ENCODE peak calls at places on chromosomes 6 and 20, in ten cellular contexts. One of them, this sample, is unnamed.

GRCh38 chr6:137172734-137173431 is 561 bp downstream of the IL22RA2 start:
- DNase-seq in sigmoid colon: no peak
- DNase-seq in cardiac fibroblast: no peak
- DNase-seq in AG10803: no peak
- DNase-seq in fibroblast of mammary gland: no peak
- DNase-seq in GM20000: no peak
- DNase-seq in hepatocyte: no peak
- DNase-seq in esophagus squamous epithelium: no peak
- DNase-seq in nephron progenitor cell: no peak
- DNase-seq in kidney epithelial cell: no peak
- DNase-seq in this sample: no peak

GRCh38 chr6:37459981-37460800 is 27.2 kb downstream of the CMTR1 start:
- DNase-seq in sigmoid colon: no peak
- DNase-seq in cardiac fibroblast: peak
- DNase-seq in AG10803: no peak
- DNase-seq in fibroblast of mammary gland: no peak
- DNase-seq in GM20000: no peak
- DNase-seq in hepatocyte: no peak
- DNase-seq in esophagus squamous epithelium: no peak
- DNase-seq in nephron progenitor cell: no peak
- DNase-seq in kidney epithelial cell: no peak
- DNase-seq in this sample: peak

GRCh38 chr6:70413829-70414494 is 654 bp downstream of the FAM135A start:
- DNase-seq in sigmoid colon: no peak
- DNase-seq in cardiac fibroblast: peak
- DNase-seq in AG10803: no peak
- DNase-seq in fibroblast of mammary gland: no peak
- DNase-seq in GM20000: peak
- DNase-seq in hepatocyte: no peak
- DNase-seq in esophagus squamous epithelium: no peak
- DNase-seq in nephron progenitor cell: peak
- DNase-seq in kidney epithelial cell: no peak
- DNase-seq in this sample: peak

GRCh38 chr6:170447561-170447930 is 105.6 kb downstream of the PSMB1 start:
- DNase-seq in sigmoid colon: no peak
- DNase-seq in cardiac fibroblast: no peak
- DNase-seq in AG10803: no peak
- DNase-seq in fibroblast of mammary gland: no peak
- DNase-seq in GM20000: no peak
- DNase-seq in hepatocyte: no peak
- DNase-seq in esophagus squamous epithelium: no peak
- DNase-seq in nephron progenitor cell: no peak
- DNase-seq in kidney epithelial cell: no peak
- DNase-seq in this sample: no peak

GRCh38 chr6:33914519-33915120 is 110.8 kb upstream of the MLN start:
- DNase-seq in sigmoid colon: no peak
- DNase-seq in cardiac fibroblast: no peak
- DNase-seq in AG10803: no peak
- DNase-seq in fibroblast of mammary gland: no peak
- DNase-seq in GM20000: peak
- DNase-seq in hepatocyte: no peak
- DNase-seq in esophagus squamous epithelium: no peak
- DNase-seq in nephron progenitor cell: no peak
- DNase-seq in kidney epithelial cell: no peak
- DNase-seq in this sample: no peak

GRCh38 chr20:36384022-36384619 is 78.0 kb downstream of the DLGAP4 start:
- DNase-seq in sigmoid colon: no peak
- DNase-seq in cardiac fibroblast: peak
- DNase-seq in AG10803: peak
- DNase-seq in fibroblast of mammary gland: peak
- DNase-seq in GM20000: peak
- DNase-seq in hepatocyte: peak
- DNase-seq in esophagus squamous epithelium: no peak
- DNase-seq in nephron progenitor cell: peak
- DNase-seq in kidney epithelial cell: no peak
- DNase-seq in this sample: peak

GRCh38 chr20:23629017-23629541 is 8.7 kb downstream of the CST3 start:
- DNase-seq in sigmoid colon: no peak
- DNase-seq in cardiac fibroblast: peak
- DNase-seq in AG10803: peak
- DNase-seq in fibroblast of mammary gland: peak
- DNase-seq in GM20000: no peak
- DNase-seq in hepatocyte: peak
- DNase-seq in esophagus squamous epithelium: no peak
- DNase-seq in nephron progenitor cell: no peak
- DNase-seq in kidney epithelial cell: peak
- DNase-seq in this sample: peak

GRCh38 chr6:53293691-53294090 is 55.1 kb downstream of the ELOVL5 start:
- DNase-seq in sigmoid colon: no peak
- DNase-seq in cardiac fibroblast: no peak
- DNase-seq in AG10803: no peak
- DNase-seq in fibroblast of mammary gland: no peak
- DNase-seq in GM20000: no peak
- DNase-seq in hepatocyte: no peak
- DNase-seq in esophagus squamous epithelium: no peak
- DNase-seq in nephron progenitor cell: no peak
- DNase-seq in kidney epithelial cell: no peak
- DNase-seq in this sample: no peak

GRCh38 chr6:41784581-41785171 is 2.8 kb upstream of the TOMM6 start:
- DNase-seq in sigmoid colon: no peak
- DNase-seq in cardiac fibroblast: no peak
- DNase-seq in AG10803: no peak
- DNase-seq in fibroblast of mammary gland: no peak
- DNase-seq in GM20000: no peak
- DNase-seq in hepatocyte: no peak
- DNase-seq in esophagus squamous epithelium: no peak
- DNase-seq in nephron progenitor cell: no peak
- DNase-seq in kidney epithelial cell: no peak
- DNase-seq in this sample: no peak

GRCh38 chr6:150492941-150493340 is 106.7 kb upstream of the PLEKHG1 start:
- DNase-seq in sigmoid colon: no peak
- DNase-seq in cardiac fibroblast: peak
- DNase-seq in AG10803: no peak
- DNase-seq in fibroblast of mammary gland: peak
- DNase-seq in GM20000: no peak
- DNase-seq in hepatocyte: no peak
- DNase-seq in esophagus squamous epithelium: no peak
- DNase-seq in nephron progenitor cell: no peak
- DNase-seq in kidney epithelial cell: peak
- DNase-seq in this sample: peak

GRCh38 chr6:36722879-36723278 is 25.3 kb downstream of the RAB44 start:
- DNase-seq in sigmoid colon: no peak
- DNase-seq in cardiac fibroblast: no peak
- DNase-seq in AG10803: no peak
- DNase-seq in fibroblast of mammary gland: no peak
- DNase-seq in GM20000: no peak
- DNase-seq in hepatocyte: no peak
- DNase-seq in esophagus squamous epithelium: no peak
- DNase-seq in nephron progenitor cell: no peak
- DNase-seq in kidney epithelial cell: no peak
- DNase-seq in this sample: no peak

GRCh38 chr6:30891816-30892553 is 7.7 kb downstream of the DDR1 start:
- DNase-seq in sigmoid colon: peak
- DNase-seq in cardiac fibroblast: no peak
- DNase-seq in AG10803: no peak
- DNase-seq in fibroblast of mammary gland: no peak
- DNase-seq in GM20000: no peak
- DNase-seq in hepatocyte: no peak
- DNase-seq in esophagus squamous epithelium: no peak
- DNase-seq in nephron progenitor cell: no peak
- DNase-seq in kidney epithelial cell: no peak
- DNase-seq in this sample: no peak

GRCh38 chr6:27096834-27097511 is 150.5 kb upstream of the PRSS16 start:
- DNase-seq in sigmoid colon: no peak
- DNase-seq in cardiac fibroblast: peak
- DNase-seq in AG10803: peak
- DNase-seq in fibroblast of mammary gland: peak
- DNase-seq in GM20000: peak
- DNase-seq in hepatocyte: peak
- DNase-seq in esophagus squamous epithelium: no peak
- DNase-seq in nephron progenitor cell: peak
- DNase-seq in kidney epithelial cell: no peak
- DNase-seq in this sample: peak

GRCh38 chr6:152723398-152723797 is 25.7 kb downstream of the MYCT1 start:
- DNase-seq in sigmoid colon: no peak
- DNase-seq in cardiac fibroblast: peak
- DNase-seq in AG10803: peak
- DNase-seq in fibroblast of mammary gland: peak
- DNase-seq in GM20000: no peak
- DNase-seq in hepatocyte: no peak
- DNase-seq in esophagus squamous epithelium: no peak
- DNase-seq in nephron progenitor cell: no peak
- DNase-seq in kidney epithelial cell: no peak
- DNase-seq in this sample: peak

GRCh38 chr6:63440057-63440456 is 120.3 kb upstream of the LGSN start:
- DNase-seq in sigmoid colon: no peak
- DNase-seq in cardiac fibroblast: no peak
- DNase-seq in AG10803: no peak
- DNase-seq in fibroblast of mammary gland: no peak
- DNase-seq in GM20000: no peak
- DNase-seq in hepatocyte: no peak
- DNase-seq in esophagus squamous epithelium: no peak
- DNase-seq in nephron progenitor cell: no peak
- DNase-seq in kidney epithelial cell: no peak
- DNase-seq in this sample: no peak

GRCh38 chr6:63444768-63445167 is 125.0 kb upstream of the LGSN start:
- DNase-seq in sigmoid colon: no peak
- DNase-seq in cardiac fibroblast: no peak
- DNase-seq in AG10803: no peak
- DNase-seq in fibroblast of mammary gland: no peak
- DNase-seq in GM20000: no peak
- DNase-seq in hepatocyte: no peak
- DNase-seq in esophagus squamous epithelium: no peak
- DNase-seq in nephron progenitor cell: no peak
- DNase-seq in kidney epithelial cell: no peak
- DNase-seq in this sample: no peak

GRCh38 chr6:63440594-63440993 is 120.8 kb upstream of the LGSN start:
- DNase-seq in sigmoid colon: no peak
- DNase-seq in cardiac fibroblast: no peak
- DNase-seq in AG10803: no peak
- DNase-seq in fibroblast of mammary gland: no peak
- DNase-seq in GM20000: no peak
- DNase-seq in hepatocyte: no peak
- DNase-seq in esophagus squamous epithelium: no peak
- DNase-seq in nephron progenitor cell: no peak
- DNase-seq in kidney epithelial cell: no peak
- DNase-seq in this sample: no peak

GRCh38 chr6:63442870-63443269 is 123.1 kb upstream of the LGSN start:
- DNase-seq in sigmoid colon: no peak
- DNase-seq in cardiac fibroblast: no peak
- DNase-seq in AG10803: no peak
- DNase-seq in fibroblast of mammary gland: no peak
- DNase-seq in GM20000: no peak
- DNase-seq in hepatocyte: no peak
- DNase-seq in esophagus squamous epithelium: no peak
- DNase-seq in nephron progenitor cell: no peak
- DNase-seq in kidney epithelial cell: no peak
- DNase-seq in this sample: no peak

GRCh38 chr6:63441266-63441956 is 121.6 kb upstream of the LGSN start:
- DNase-seq in sigmoid colon: no peak
- DNase-seq in cardiac fibroblast: no peak
- DNase-seq in AG10803: no peak
- DNase-seq in fibroblast of mammary gland: no peak
- DNase-seq in GM20000: peak
- DNase-seq in hepatocyte: no peak
- DNase-seq in esophagus squamous epithelium: no peak
- DNase-seq in nephron progenitor cell: no peak
- DNase-seq in kidney epithelial cell: no peak
- DNase-seq in this sample: no peak
- TF ChIP-seq CTCF in sigmoid colon: no peak
- TF ChIP-seq CTCF in cardiac fibroblast: no peak
- TF ChIP-seq CTCF in AG10803: no peak
- TF ChIP-seq CTCF in fibroblast of mammary gland: no peak
- TF ChIP-seq CTCF in GM20000: no peak
- TF ChIP-seq CTCF in hepatocyte: no peak
- TF ChIP-seq CTCF in esophagus squamous epithelium: no peak
- TF ChIP-seq CTCF in nephron progenitor cell: no peak
- TF ChIP-seq CTCF in kidney epithelial cell: no peak
- TF ChIP-seq CTCF in this sample: no peak

DNA sequence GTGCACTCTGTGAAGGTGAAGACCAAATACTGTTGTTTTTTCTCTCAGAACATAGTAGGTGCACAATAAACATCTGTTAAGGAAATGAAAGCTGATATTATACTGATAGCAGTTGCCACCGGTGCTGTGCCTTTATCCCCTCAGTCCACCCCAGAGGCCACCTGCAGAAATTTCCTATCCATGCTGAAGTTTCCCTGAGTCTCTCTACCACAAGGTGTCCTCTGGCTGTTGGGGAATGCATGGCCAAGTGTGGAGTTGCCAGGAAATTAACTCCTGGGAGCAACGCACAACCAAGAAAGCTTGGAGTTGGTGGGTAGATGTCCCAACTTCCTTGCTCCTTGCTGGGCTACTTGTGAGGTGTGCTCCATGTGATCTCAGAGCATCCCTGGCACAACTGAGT is 114.2 kb downstream of the LAMP5 start:
- DNase-seq in sigmoid colon: no peak
- DNase-seq in cardiac fibroblast: no peak
- DNase-seq in AG10803: no peak
- DNase-seq in fibroblast of mammary gland: no peak
- DNase-seq in GM20000: no peak
- DNase-seq in hepatocyte: no peak
- DNase-seq in esophagus squamous epithelium: no peak
- DNase-seq in nephron progenitor cell: no peak
- DNase-seq in kidney epithelial cell: no peak
- DNase-seq in this sample: no peak
- TF ChIP-seq CTCF in sigmoid colon: no peak
- TF ChIP-seq CTCF in cardiac fibroblast: no peak
- TF ChIP-seq CTCF in AG10803: no peak
- TF ChIP-seq CTCF in fibroblast of mammary gland: no peak
- TF ChIP-seq CTCF in GM20000: no peak
- TF ChIP-seq CTCF in hepatocyte: no peak
- TF ChIP-seq CTCF in esophagus squamous epithelium: no peak
- TF ChIP-seq CTCF in nephron progenitor cell: no peak
- TF ChIP-seq CTCF in kidney epithelial cell: no peak
- TF ChIP-seq CTCF in this sample: no peak

DNA sequence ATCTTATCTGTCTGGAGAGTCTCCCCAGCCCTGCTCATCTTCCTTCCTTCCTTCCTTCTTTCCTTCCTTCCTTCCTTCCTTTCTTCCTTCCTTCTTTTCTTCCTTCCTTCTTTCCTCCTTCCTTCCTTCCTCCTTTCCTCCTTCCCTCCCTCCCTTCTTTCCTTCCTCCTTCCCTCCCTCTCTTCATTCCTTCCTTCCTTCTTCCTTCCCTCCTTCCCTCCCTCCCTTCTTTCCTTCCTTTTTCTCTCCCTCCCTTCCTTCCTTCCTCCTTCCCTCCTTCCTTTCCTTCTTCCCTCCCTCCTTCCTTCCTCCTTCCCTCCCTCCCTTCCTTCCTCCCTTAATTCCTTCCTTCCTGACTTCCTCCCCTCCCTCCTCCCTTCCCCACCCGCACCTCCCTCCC is 284.0 kb downstream of the KHDC1L start:
- DNase-seq in sigmoid colon: no peak
- DNase-seq in cardiac fibroblast: no peak
- DNase-seq in AG10803: no peak
- DNase-seq in fibroblast of mammary gland: no peak
- DNase-seq in GM20000: no peak
- DNase-seq in hepatocyte: no peak
- DNase-seq in esophagus squamous epithelium: no peak
- DNase-seq in nephron progenitor cell: no peak
- DNase-seq in kidney epithelial cell: no peak
- DNase-seq in this sample: no peak
- TF ChIP-seq CTCF in sigmoid colon: no peak
- TF ChIP-seq CTCF in cardiac fibroblast: no peak
- TF ChIP-seq CTCF in AG10803: no peak
- TF ChIP-seq CTCF in fibroblast of mammary gland: no peak
- TF ChIP-seq CTCF in GM20000: no peak
- TF ChIP-seq CTCF in hepatocyte: no peak
- TF ChIP-seq CTCF in esophagus squamous epithelium: no peak
- TF ChIP-seq CTCF in nephron progenitor cell: no peak
- TF ChIP-seq CTCF in kidney epithelial cell: no peak
- TF ChIP-seq CTCF in this sample: no peak

GRCh38 chr20:62707981-62708521 is 585 bp upstream of the NTSR1 start:
- DNase-seq in sigmoid colon: no peak
- DNase-seq in cardiac fibroblast: no peak
- DNase-seq in AG10803: no peak
- DNase-seq in fibroblast of mammary gland: no peak
- DNase-seq in GM20000: no peak
- DNase-seq in hepatocyte: no peak
- DNase-seq in esophagus squamous epithelium: no peak
- DNase-seq in nephron progenitor cell: peak
- DNase-seq in kidney epithelial cell: no peak
- DNase-seq in this sample: no peak
- TF ChIP-seq CTCF in sigmoid colon: peak
- TF ChIP-seq CTCF in cardiac fibroblast: peak
- TF ChIP-seq CTCF in AG10803: peak
- TF ChIP-seq CTCF in fibroblast of mammary gland: peak
- TF ChIP-seq CTCF in GM20000: no peak
- TF ChIP-seq CTCF in hepatocyte: peak
- TF ChIP-seq CTCF in esophagus squamous epithelium: no peak
- TF ChIP-seq CTCF in nephron progenitor cell: peak
- TF ChIP-seq CTCF in kidney epithelial cell: peak
- TF ChIP-seq CTCF in this sample: peak